ENCODE peak calls at places on chromosomes 12 and 14, in four cellular contexts. C, T, M and S are unnamed samples.

GRCh38 chr14:30624132-30624423 is 2.0 kb downstream of the SCFD1 start:
- DNase-seq in C (no peak), T (no peak), M (no peak), S (no peak)

GRCh38 chr14:61437383-61437782 is 116.0 kb downstream of the PRKCH start:
- DNase-seq in C (no peak), T (no peak), M (no peak), S (no peak)

GRCh38 chr12:29317556-29318363 is 63.2 kb downstream of the ERGIC2 start:
- DNase-seq in C (peak), T (peak), M (peak), S (peak)

GRCh38 chr14:99515301-99516155 is 34.3 kb downstream of the CCNK start:
- DNase-seq in C (peak), T (no peak), M (no peak), S (no peak)

GRCh38 chr12:50224026-50224692 is 57.0 kb upstream of the CERS5 start:
- DNase-seq in C (peak), T (peak), M (peak), S (no peak)

GRCh38 chr14:100076133-100076532 is 10.9 kb downstream of the EVL start:
- DNase-seq in C (peak), T (peak), M (peak), S (no peak)

GRCh38 chr14:64659366-64659765 is 44.9 kb upstream of the PLEKHG3 start:
- DNase-seq in C (no peak), T (no peak), M (no peak), S (no peak)

GRCh38 chr12:110090266-110091135 is 33.7 kb upstream of the IFT81 start:
- DNase-seq in C (no peak), T (no peak), M (no peak), S (no peak)

GRCh38 chr12:83573676-83574075 is 887.0 kb downstream of the TMTC2 start:
- DNase-seq in C (no peak), T (no peak), M (peak), S (no peak)

GRCh38 chr14:79658224-79658623 is 553.1 kb downstream of the DIO2 start:
- DNase-seq in C (no peak), T (no peak), M (no peak), S (no peak)

GRCh38 chr14:60721331-60722162 is 2.6 kb downstream of the SIX4 start:
- DNase-seq in C (peak), T (peak), M (peak), S (peak)

GRCh38 chr14:76940057-76940456 is 88.5 kb downstream of the IRF2BPL start:
- DNase-seq in C (no peak), T (no peak), M (no peak), S (no peak)

GRCh38 chr12:125245601-125246345 is 180.5 kb downstream of the AACS start:
- DNase-seq in C (no peak), T (no peak), M (no peak), S (no peak)

GRCh38 chr14:98704441-98704840 is 567.6 kb downstream of the BCL11B start:
- DNase-seq in C (no peak), T (no peak), M (peak), S (no peak)

GRCh38 chr14:35341454-35342159 is 49.4 kb downstream of the PSMA6 start:
- DNase-seq in C (peak), T (peak), M (peak), S (no peak)

GRCh38 chr12:89899651-89900050 is 191.0 kb upstream of the ATP2B1 start:
- DNase-seq in C (no peak), T (no peak), M (no peak), S (no peak)

GRCh38 chr12:45468751-45469615 is 253.1 kb downstream of the ANO6 start:
- DNase-seq in C (peak), T (no peak), M (no peak), S (no peak)

GRCh38 chr12:76688627-76689026 is 75.3 kb upstream of the ZDHHC17 start:
- DNase-seq in C (no peak), T (no peak), M (no peak), S (no peak)

GRCh38 chr12:6943719-6944380 is at the start of the genes C12orf57 and RNU7-1:
- DNase-seq in C (peak), T (peak), M (peak), S (peak)

GRCh38 chr14:69539631-69540410 is 34.9 kb downstream of the CCDC177 start:
- DNase-seq in C (no peak), T (peak), M (no peak), S (no peak)

GRCh38 chr12:144650-145284 is 69.2 kb downstream of the SLC6A12 start:
- DNase-seq in C (no peak), T (no peak), M (no peak), S (no peak)

GRCh38 chr12:133129368-133130037 is 571 bp downstream of the ZNF891 start:
- DNase-seq in C (no peak), T (peak), M (no peak), S (no peak)

GRCh38 chr12:12294215-12295005 is 27.6 kb upstream of the LRP6 start:
- DNase-seq in C (peak), T (no peak), M (peak), S (no peak)

GRCh38 chr12:87871061-87871460 is 158.1 kb downstream of the C12orf50 start:
- DNase-seq in C (no peak), T (peak), M (no peak), S (no peak)

GRCh38 chr12:87870493-87870892 is 158.7 kb downstream of the C12orf50 start:
- DNase-seq in C (peak), T (no peak), M (no peak), S (no peak)

GRCh38 chr12:87870061-87870460 is 159.1 kb downstream of the C12orf50 start:
- DNase-seq in C (no peak), T (peak), M (no peak), S (no peak)

GRCh38 chr12:87866602-87867292 is 162.5 kb downstream of the C12orf50 start:
- DNase-seq in C (peak), T (peak), M (peak), S (no peak)
- H2AK5ac ChIP-seq in C (no peak), T (no peak), M (no peak), S (no peak)

GRCh38 chr12:1527789-1528188 is 66.6 kb downstream of the FBXL14 start:
- DNase-seq in C (no peak), T (peak), M (no peak), S (no peak)
- H2BK15ac ChIP-seq in C (no peak), T (peak), M (no peak), S (no peak)

DNA sequence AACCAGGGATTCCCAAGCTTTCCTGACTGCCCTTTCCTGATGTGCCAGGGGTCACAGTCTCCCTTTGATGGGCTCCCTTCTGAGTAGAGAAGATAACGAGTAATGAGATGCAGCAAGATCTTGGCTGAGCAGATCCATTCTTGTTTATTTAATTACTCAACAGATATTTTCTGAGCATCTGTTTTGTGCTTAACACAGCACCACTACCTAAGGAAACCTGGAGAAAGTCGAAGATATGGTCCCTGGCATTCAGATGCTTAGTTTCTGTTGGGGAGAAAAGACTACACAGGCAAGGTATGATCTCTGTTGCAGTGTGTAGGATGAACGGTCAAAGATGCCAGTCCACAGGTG is 3.9 kb downstream of the AJUBA start:
- DNase-seq in C (no peak), T (no peak), M (no peak), S (no peak)
- H2AK5ac ChIP-seq in C (no peak), T (peak), M (no peak), S (peak)

GRCh38 chr14:91897121-91897701 is 29.9 kb upstream of the TC2N start:
- DNase-seq in C (no peak), T (peak), M (peak), S (no peak)
- H2BK15ac ChIP-seq in C (no peak), T (no peak), M (no peak), S (no peak)

DNA sequence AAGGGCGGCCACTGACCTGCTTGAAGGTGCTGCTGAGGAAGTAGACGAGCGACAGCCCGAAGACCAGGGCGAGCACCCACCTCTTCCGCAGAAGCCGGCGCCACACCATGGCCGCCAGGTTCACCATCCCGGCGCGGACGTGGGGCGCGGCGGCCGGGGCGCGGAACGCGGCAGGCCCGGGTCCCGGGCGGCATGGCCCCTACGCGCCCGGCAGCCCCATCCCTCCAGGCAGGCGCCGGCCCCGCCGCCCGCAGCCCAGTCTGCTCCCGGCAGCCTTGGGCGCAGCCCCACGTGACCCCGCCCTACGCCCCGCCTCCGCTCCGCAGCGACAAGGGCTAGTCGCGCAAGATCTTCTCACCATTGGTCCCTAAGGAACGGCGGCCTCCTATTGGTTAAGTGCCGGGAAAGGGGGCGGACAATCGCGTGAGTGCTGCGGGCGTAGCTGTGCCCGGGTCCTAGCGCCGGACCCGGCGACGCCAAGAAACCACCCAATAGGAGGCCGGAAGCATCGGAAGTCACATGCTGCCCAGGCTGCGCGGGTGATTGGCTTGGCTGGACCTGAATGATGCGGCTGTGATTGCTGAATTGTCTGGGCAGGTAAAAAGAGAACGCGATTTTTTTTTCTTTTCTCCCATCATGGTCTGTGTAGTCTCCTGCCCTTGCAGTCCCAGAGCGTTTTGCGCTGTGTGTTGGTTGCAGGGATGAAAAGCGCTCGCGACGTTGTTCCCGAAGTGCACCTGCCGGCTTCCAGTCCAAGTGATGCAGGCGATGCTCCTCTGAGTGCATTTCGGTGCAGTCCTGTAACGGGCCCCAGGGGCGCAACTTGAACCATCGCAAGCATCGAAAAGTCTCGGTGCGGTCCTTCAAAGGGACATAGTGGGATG is at the start of the genes RNFT2 and SPRING1:
- DNase-seq in C (peak), T (peak), M (peak), S (peak)
- H2AK5ac ChIP-seq in C (no peak), T (peak), M (no peak), S (no peak)

DNA sequence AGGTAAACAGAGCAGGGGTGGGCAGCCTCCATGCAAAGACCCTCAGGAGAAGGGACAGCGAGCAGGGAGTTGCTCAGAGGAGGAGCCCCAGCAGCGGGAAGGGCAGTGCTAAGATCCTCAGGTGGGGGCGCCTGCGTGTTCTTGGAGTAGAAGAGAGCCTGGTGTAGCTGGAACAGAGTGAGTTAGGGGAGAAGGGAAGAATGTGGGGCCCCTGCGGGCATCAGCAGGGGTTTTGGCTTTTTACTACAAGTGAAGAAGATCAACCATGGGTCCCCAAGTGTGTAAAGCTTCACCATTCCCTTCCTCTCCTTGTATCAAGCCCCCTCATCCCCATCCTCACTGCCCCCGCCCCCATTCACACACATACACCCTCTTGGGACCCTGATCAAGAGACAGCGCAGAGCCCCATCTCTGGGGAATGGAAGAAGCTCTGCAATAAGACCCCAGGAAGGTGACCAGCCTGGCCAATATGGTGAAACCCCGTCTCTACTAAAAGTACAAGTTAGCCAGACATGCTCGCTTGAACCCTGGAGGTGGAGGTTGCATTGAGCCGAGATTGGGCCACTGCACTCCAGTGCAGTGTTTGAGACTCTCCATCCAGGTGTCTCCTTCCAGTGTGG is 10.2 kb upstream of the TMEM119 start:
- DNase-seq in C (no peak), T (no peak), M (no peak), S (no peak)
- H2BK15ac ChIP-seq in C (no peak), T (peak), M (no peak), S (peak)

GRCh38 chr12:64142784-64143183 is 79.3 kb downstream of the KICS2 start:
- DNase-seq in C (no peak), T (no peak), M (peak), S (no peak)
- H2AK5ac ChIP-seq in C (no peak), T (no peak), M (no peak), S (no peak)